ENCODE peak calls at places on chromosomes 2 and 18, in nine cellular contexts. N is left lung, D is heart right ventricle, F is brain microvascular endothelial cell, J is Calu3, C is nephron progenitor cell, R is MM.1S, P is activated B cell treated with CpG ODN at 0.5 μM for 24 hours, X is body of pancreas. S is an unnamed sample.

GRCh38 chr2:84701880-84702279 is 179.0 kb downstream of the TRABD2A start:
- DNase-seq in C (no peak), N (no peak), J (no peak), P (no peak), R (no peak), X (no peak), F (peak), D (no peak), S (peak)

GRCh38 chr2:234881413-234882241 is 70.2 kb upstream of the SH3BP4 start:
- DNase-seq in D (peak), C (peak), X (peak), N (peak), J (peak), P (no peak), F (peak), R (peak), S (peak)

GRCh38 chr2:240192661-240193060 is 52.2 kb upstream of the OTOS start:
- DNase-seq in C (no peak), J (no peak), R (no peak), F (no peak), D (no peak), X (no peak), P (no peak), N (no peak), S (no peak)

GRCh38 chr2:141778315-141778835 is 352.4 kb downstream of the LRP1B start:
- DNase-seq in D (no peak), P (no peak), R (no peak), X (no peak), C (no peak), N (no peak), F (no peak), J (no peak), S (no peak)

GRCh38 chr2:217113496-217113895 is 253.6 kb upstream of the TNP1 start:
- DNase-seq in C (no peak), D (no peak), N (no peak), P (no peak), X (no peak), F (no peak), R (no peak), J (no peak), S (no peak)

GRCh38 chr2:60554649-60555065 is 1.2 kb upstream of the BCL11A start:
- DNase-seq in P (no peak), N (no peak), D (no peak), X (peak), R (no peak), F (no peak), J (no peak), C (peak), S (no peak)

GRCh38 chr2:5720426-5720825 is 28.2 kb downstream of the SOX11 start:
- DNase-seq in P (no peak), R (no peak), F (peak), X (no peak), C (no peak), J (no peak), D (no peak), N (no peak), S (no peak)

GRCh38 chr2:157250836-157251235 is 6.7 kb upstream of the GALNT5 start:
- DNase-seq in J (no peak), F (no peak), R (no peak), D (no peak), P (no peak), X (no peak), C (no peak), N (no peak), S (no peak)

GRCh38 chr18:35721431-35722081 is 140.0 kb downstream of the GALNT1 start:
- DNase-seq in J (no peak), N (no peak), C (no peak), P (no peak), D (no peak), X (no peak), R (no peak), F (no peak), S (no peak)

GRCh38 chr2:217691920-217692666 is 310.7 kb downstream of the TNS1 start:
- DNase-seq in X (no peak), R (no peak), P (no peak), F (no peak), N (no peak), D (peak), C (no peak), J (no peak), S (peak)

GRCh38 chr18:36828630-36829361 is at the start of the genes KIAA1328 and TPGS2:
- DNase-seq in C (peak), P (peak), J (peak), R (peak), N (peak), X (peak), F (peak), D (peak), S (peak)

GRCh38 chr2:238096311-238097011 is 3.7 kb upstream of the ESPNL start:
- DNase-seq in D (no peak), F (no peak), R (no peak), J (no peak), C (no peak), P (no peak), X (peak), N (no peak), S (no peak)

GRCh38 chr2:224159345-224159928 is 120.4 kb upstream of the SERPINE2 start:
- DNase-seq in P (no peak), R (no peak), X (no peak), F (no peak), D (no peak), N (no peak), J (no peak), C (no peak), S (no peak)

GRCh38 chr2:11775384-11775783 is 29.0 kb downstream of the LPIN1 start:
- DNase-seq in F (no peak), X (no peak), P (no peak), J (no peak), R (peak), D (no peak), C (no peak), N (no peak), S (no peak)

GRCh38 chr18:13266208-13267100 is 47.9 kb downstream of the LDLRAD4 start:
- DNase-seq in J (no peak), X (no peak), C (no peak), P (no peak), N (no peak), D (peak), R (no peak), F (no peak), S (no peak)

GRCh38 chr2:86764661-86765307 is 25.9 kb downstream of the CD8A start:
- DNase-seq in N (no peak), P (no peak), J (peak), D (no peak), X (no peak), R (peak), F (peak), C (peak), S (peak)

GRCh38 chr2:137467246-137467862 is 496.9 kb upstream of the HNMT start:
- DNase-seq in J (peak), D (no peak), P (no peak), R (peak), C (peak), X (peak), N (no peak), F (peak), S (peak)

GRCh38 chr18:63051928-63052327 is 267.6 kb downstream of the BCL2 start:
- DNase-seq in X (no peak), R (no peak), N (no peak), P (no peak), F (no peak), C (no peak), D (no peak), J (no peak), S (no peak)

GRCh38 chr2:204544961-204545860 is at the start of gene PARD3B:
- DNase-seq in F (peak), P (no peak), N (peak), X (peak), C (peak), D (peak), R (peak), J (peak), S (peak)

GRCh38 chr2:113240150-113240914 is 38.4 kb downstream of the PAX8 start:
- DNase-seq in R (peak), C (no peak), X (peak), D (peak), P (no peak), N (peak), J (peak), F (peak), S (peak)

GRCh38 chr2:158953926-158954763 is 14.3 kb upstream of the TANC1 start:
- DNase-seq in N (peak), C (peak), F (peak), J (peak), P (no peak), X (peak), D (peak), R (peak), S (peak)

GRCh38 chr2:59182249-59182648 is 941.1 kb upstream of the FANCL start:
- DNase-seq in R (no peak), X (no peak), C (peak), F (peak), D (no peak), J (peak), P (no peak), N (no peak), S (no peak)

GRCh38 chr2:169799555-169799954 is 884 bp downstream of the SSB start:
- DNase-seq in F (no peak), R (no peak), D (no peak), J (no peak), N (no peak), X (no peak), C (no peak), P (no peak), S (no peak)

GRCh38 chr2:63488118-63488713 is 100.1 kb downstream of the WDPCP start:
- DNase-seq in X (peak), J (peak), C (peak), F (peak), N (no peak), D (no peak), P (no peak), R (peak), S (peak)

GRCh38 chr2:11203480-11203879 is 48.2 kb downstream of the SLC66A3 start:
- DNase-seq in R (no peak), F (no peak), N (no peak), P (no peak), C (no peak), D (no peak), X (no peak), J (no peak), S (peak)

GRCh38 chr2:138601438-138602165 is 100.0 kb downstream of the SPOPL start:
- DNase-seq in N (no peak), X (no peak), D (no peak), C (no peak), R (no peak), P (no peak), F (no peak), J (no peak), S (no peak)

GRCh38 chr18:23043803-23044376 is 91.4 kb upstream of the CABLES1 start:
- DNase-seq in P (no peak), J (no peak), R (no peak), C (no peak), F (no peak), X (no peak), N (no peak), D (no peak), S (no peak)

GRCh38 chr18:57141208-57142129 is 5.4 kb upstream of the BOD1L2 start:
- DNase-seq in R (no peak), X (peak), C (no peak), J (peak), F (no peak), N (no peak), D (no peak), P (no peak), S (no peak)

GRCh38 chr2:144510206-144510991 is 9.5 kb downstream of the ZEB2 start:
- DNase-seq in N (no peak), P (no peak), F (peak), D (no peak), R (no peak), X (no peak), J (no peak), C (no peak), S (peak)

GRCh38 chr18:75213610-75214009 is 3.0 kb downstream of the TSHZ1 start:
- DNase-seq in P (no peak), R (no peak), C (no peak), F (no peak), N (no peak), J (no peak), D (no peak), X (no peak), S (peak)

GRCh38 chr2:133495226-133495625 is 73.0 kb downstream of the NCKAP5 start:
- DNase-seq in F (no peak), P (no peak), J (no peak), N (no peak), X (no peak), C (no peak), R (no peak), D (no peak), S (no peak)

GRCh38 chr2:181818036-181818680 is 73.4 kb upstream of the ITPRID2 start:
- DNase-seq in J (no peak), X (no peak), F (no peak), R (no peak), N (no peak), C (no peak), P (no peak), D (no peak), S (no peak)

GRCh38 chr2:27085670-27086089 is 892 bp upstream of the KHK start:
- DNase-seq in F (peak), D (peak), X (peak), C (peak), R (peak), P (no peak), N (peak), J (peak), S (peak)

GRCh38 chr2:24819442-24820174 is 26.4 kb downstream of the CENPO start:
- DNase-seq in F (no peak), R (no peak), P (no peak), X (no peak), N (no peak), C (no peak), J (no peak), D (no peak), S (no peak)

GRCh38 chr2:223215136-223215535 is 163.1 kb downstream of the KCNE4 start:
- DNase-seq in X (no peak), F (peak), C (no peak), R (no peak), N (no peak), P (no peak), J (no peak), D (no peak), S (no peak)

GRCh38 chr2:146365041-146365440 is 1479.8 kb upstream of the ACVR2A start:
- DNase-seq in F (no peak), N (no peak), C (no peak), R (no peak), X (no peak), P (no peak), J (no peak), D (no peak), S (no peak)

GRCh38 chr2:113709022-113709421 is 47.4 kb downstream of the SLC35F5 start:
- DNase-seq in F (no peak), X (no peak), N (no peak), R (no peak), D (no peak), J (no peak), C (no peak), P (no peak), S (no peak)

GRCh38 chr2:174399171-174399570 is 3.6 kb downstream of the SCRN3 start:
- DNase-seq in F (no peak), D (no peak), P (no peak), J (no peak), R (no peak), X (no peak), N (no peak), C (no peak), S (peak)

GRCh38 chr2:181240844-181241243 is 216.3 kb upstream of the ITGA4 start:
- DNase-seq in P (no peak), D (no peak), X (no peak), F (no peak), C (no peak), R (no peak), J (no peak), N (no peak), S (no peak)

GRCh38 chr2:98463988-98464771 is 19.5 kb downstream of the INPP4A start:
- DNase-seq in F (no peak), N (peak), P (no peak), R (peak), C (no peak), X (no peak), D (no peak), J (no peak), S (no peak)

GRCh38 chr2:23199115-23199918 is 185.7 kb upstream of the KLHL29 start:
- DNase-seq in N (no peak), J (peak), R (no peak), X (no peak), P (no peak), F (peak), C (peak), D (no peak), S (peak)
- TF ChIP-seq CTCF in N (no peak), J (peak), R (peak), X (no peak), P (no peak), F (peak), C (peak), D (no peak), S (peak)

GRCh38 chr2:220106065-220106464 is 478.6 kb downstream of the SLC4A3 start:
- DNase-seq in N (no peak), C (no peak), J (no peak), D (no peak), R (no peak), X (no peak), F (no peak), P (no peak), S (no peak)

GRCh38 chr2:220103596-220103995 is 476.2 kb downstream of the SLC4A3 start:
- DNase-seq in N (no peak), P (no peak), C (no peak), D (no peak), R (no peak), J (no peak), F (no peak), X (no peak), S (no peak)

GRCh38 chr2:220101902-220102301 is 474.5 kb downstream of the SLC4A3 start:
- DNase-seq in X (no peak), C (no peak), N (no peak), R (no peak), P (no peak), F (no peak), D (no peak), J (no peak), S (no peak)

GRCh38 chr2:220107380-220107791 is 480.0 kb downstream of the SLC4A3 start:
- DNase-seq in F (no peak), P (no peak), J (no peak), C (no peak), X (no peak), N (no peak), D (no peak), R (no peak), S (no peak)

GRCh38 chr2:220104871-220105351 is 477.5 kb downstream of the SLC4A3 start:
- DNase-seq in J (peak), N (no peak), R (no peak), F (peak), X (no peak), P (no peak), D (peak), C (peak), S (peak)
- TF ChIP-seq CTCF in J (no peak), N (no peak), R (no peak), F (peak), X (no peak), P (no peak), D (no peak), C (no peak), S (peak)

GRCh38 chr2:95526360-95527341 is 42.1 kb upstream of the TRIM43B start:
- DNase-seq in X (peak), D (peak), F (peak), N (peak), P (peak), J (peak), C (no peak), R (peak), S (peak)
- TF ChIP-seq CTCF in X (peak), D (no peak), F (peak), N (no peak), P (no peak), J (peak), C (no peak), R (peak), S (peak)

GRCh38 chr2:62196278-62196901 is 475 bp downstream of the B3GNT2 start:
- DNase-seq in X (no peak), P (no peak), F (no peak), J (peak), C (no peak), N (peak), R (peak), D (peak), S (no peak)
- TF ChIP-seq CTCF in X (no peak), P (no peak), F (no peak), J (no peak), C (no peak), N (no peak), R (no peak), D (no peak), S (peak)

GRCh38 chr2:225288986-225289385 is 110.5 kb upstream of the NYAP2 start:
- DNase-seq in D (no peak), X (no peak), P (no peak), J (no peak), N (no peak), C (no peak), F (peak), R (no peak), S (no peak)

GRCh38 chr2:225282858-225283693 is 116.4 kb upstream of the NYAP2 start:
- DNase-seq in D (no peak), J (peak), F (peak), N (no peak), P (no peak), C (peak), R (peak), X (peak), S (peak)
- TF ChIP-seq CTCF in D (no peak), J (peak), F (peak), N (peak), P (no peak), C (peak), R (peak), X (peak), S (peak)

GRCh38 chr2:70089946-70090523 is 2.8 kb downstream of the PCBP1 start:
- DNase-seq in D (no peak), J (no peak), F (no peak), R (no peak), C (no peak), X (no peak), N (no peak), P (no peak), S (peak)
- TF ChIP-seq CTCF in D (no peak), J (no peak), F (no peak), R (no peak), C (no peak), X (no peak), N (no peak), P (no peak), S (no peak)

S was measured in cardiac fibroblast.